ENCODE peak calls at places on chromosomes 1 and 21, in ten cellular contexts. One of them, this sample, is unnamed. For H3K4me1, the result is how much of the 10 kb centered on the place peaks cover.

GRCh38 chr1:26218906-26219494 is 15.0 kb upstream of the CEP85 start:
- DNase-seq in K562: no peak
- DNase-seq in psoas muscle: peak
- DNase-seq in left ventricle myocardium inferior: peak
- DNase-seq in colonic mucosa: no peak
- DNase-seq in neural progenitor cell: no peak
- DNase-seq in HCT116: no peak
- DNase-seq in heart left ventricle: peak
- DNase-seq in body of pancreas: peak
- DNase-seq in PC-3: no peak
- DNase-seq in this sample: no peak

GRCh38 chr1:170696591-170697337 is 32.8 kb downstream of the PRRX1 start:
- DNase-seq in K562: no peak
- DNase-seq in psoas muscle: no peak
- DNase-seq in left ventricle myocardium inferior: no peak
- DNase-seq in colonic mucosa: no peak
- DNase-seq in neural progenitor cell: no peak
- DNase-seq in HCT116: no peak
- DNase-seq in heart left ventricle: no peak
- DNase-seq in body of pancreas: no peak
- DNase-seq in PC-3: no peak
- DNase-seq in this sample: no peak

GRCh38 chr1:5796028-5796427 is 196.2 kb downstream of the NPHP4 start:
- DNase-seq in K562: no peak
- DNase-seq in psoas muscle: no peak
- DNase-seq in left ventricle myocardium inferior: no peak
- DNase-seq in colonic mucosa: no peak
- DNase-seq in neural progenitor cell: no peak
- DNase-seq in HCT116: no peak
- DNase-seq in heart left ventricle: no peak
- DNase-seq in body of pancreas: no peak
- DNase-seq in PC-3: no peak
- DNase-seq in this sample: no peak

GRCh38 chr1:192907545-192908243 is 98.9 kb downstream of the RGS2 start:
- DNase-seq in K562: no peak
- DNase-seq in psoas muscle: no peak
- DNase-seq in left ventricle myocardium inferior: no peak
- DNase-seq in colonic mucosa: no peak
- DNase-seq in neural progenitor cell: no peak
- DNase-seq in HCT116: no peak
- DNase-seq in heart left ventricle: no peak
- DNase-seq in body of pancreas: no peak
- DNase-seq in PC-3: no peak
- DNase-seq in this sample: peak

GRCh38 chr1:67987046-67987799 is 63.2 kb downstream of the DIRAS3 start:
- DNase-seq in K562: no peak
- DNase-seq in psoas muscle: no peak
- DNase-seq in left ventricle myocardium inferior: no peak
- DNase-seq in colonic mucosa: no peak
- DNase-seq in neural progenitor cell: no peak
- DNase-seq in HCT116: no peak
- DNase-seq in heart left ventricle: no peak
- DNase-seq in body of pancreas: no peak
- DNase-seq in PC-3: peak
- DNase-seq in this sample: peak

GRCh38 chr1:203871114-203871875 is 9.9 kb downstream of the SNRPE start:
- DNase-seq in K562: peak
- DNase-seq in psoas muscle: no peak
- DNase-seq in left ventricle myocardium inferior: no peak
- DNase-seq in colonic mucosa: peak
- DNase-seq in neural progenitor cell: peak
- DNase-seq in HCT116: peak
- DNase-seq in heart left ventricle: no peak
- DNase-seq in body of pancreas: peak
- DNase-seq in PC-3: peak
- DNase-seq in this sample: no peak

GRCh38 chr1:177571485-177572076 is 398.3 kb downstream of the SEC16B start:
- DNase-seq in K562: no peak
- DNase-seq in psoas muscle: no peak
- DNase-seq in left ventricle myocardium inferior: no peak
- DNase-seq in colonic mucosa: no peak
- DNase-seq in neural progenitor cell: no peak
- DNase-seq in HCT116: no peak
- DNase-seq in heart left ventricle: no peak
- DNase-seq in body of pancreas: peak
- DNase-seq in PC-3: no peak
- DNase-seq in this sample: no peak

GRCh38 chr1:210089848-210090247 is 142.7 kb upstream of the SERTAD4 start:
- DNase-seq in K562: no peak
- DNase-seq in psoas muscle: no peak
- DNase-seq in left ventricle myocardium inferior: no peak
- DNase-seq in colonic mucosa: no peak
- DNase-seq in neural progenitor cell: no peak
- DNase-seq in HCT116: peak
- DNase-seq in heart left ventricle: no peak
- DNase-seq in body of pancreas: no peak
- DNase-seq in PC-3: peak
- DNase-seq in this sample: no peak

GRCh38 chr1:161921990-161922389 is 101.7 kb downstream of the OLFML2B start:
- DNase-seq in K562: no peak
- DNase-seq in psoas muscle: no peak
- DNase-seq in left ventricle myocardium inferior: no peak
- DNase-seq in colonic mucosa: no peak
- DNase-seq in neural progenitor cell: no peak
- DNase-seq in HCT116: no peak
- DNase-seq in heart left ventricle: no peak
- DNase-seq in body of pancreas: no peak
- DNase-seq in PC-3: peak
- DNase-seq in this sample: no peak

GRCh38 chr1:61175976-61176375 is 93.6 kb downstream of the NFIA start:
- DNase-seq in K562: no peak
- DNase-seq in psoas muscle: no peak
- DNase-seq in left ventricle myocardium inferior: no peak
- DNase-seq in colonic mucosa: no peak
- DNase-seq in neural progenitor cell: no peak
- DNase-seq in HCT116: no peak
- DNase-seq in heart left ventricle: no peak
- DNase-seq in body of pancreas: no peak
- DNase-seq in PC-3: no peak
- DNase-seq in this sample: no peak

GRCh38 chr21:40393091-40393490 is 453.9 kb downstream of the DSCAM start:
- DNase-seq in K562: no peak
- DNase-seq in psoas muscle: no peak
- DNase-seq in left ventricle myocardium inferior: no peak
- DNase-seq in colonic mucosa: no peak
- DNase-seq in neural progenitor cell: no peak
- DNase-seq in HCT116: no peak
- DNase-seq in heart left ventricle: no peak
- DNase-seq in body of pancreas: no peak
- DNase-seq in PC-3: no peak
- DNase-seq in this sample: no peak

GRCh38 chr1:205451202-205451601 is 4.6 kb downstream of the BLACAT1 start:
- DNase-seq in K562: no peak
- DNase-seq in psoas muscle: no peak
- DNase-seq in left ventricle myocardium inferior: no peak
- DNase-seq in colonic mucosa: no peak
- DNase-seq in neural progenitor cell: peak
- DNase-seq in HCT116: no peak
- DNase-seq in heart left ventricle: no peak
- DNase-seq in body of pancreas: no peak
- DNase-seq in PC-3: no peak
- DNase-seq in this sample: peak
- H3K27ac ChIP-seq in K562: no peak
- H3K27ac ChIP-seq in psoas muscle: no peak
- H3K27ac ChIP-seq in left ventricle myocardium inferior: no peak
- H3K27ac ChIP-seq in colonic mucosa: no peak
- H3K27ac ChIP-seq in neural progenitor cell: peak
- H3K27ac ChIP-seq in HCT116: peak
- H3K27ac ChIP-seq in heart left ventricle: no peak
- H3K27ac ChIP-seq in body of pancreas: no peak
- H3K27ac ChIP-seq in PC-3: peak
- H3K27ac ChIP-seq in this sample: peak

DNA sequence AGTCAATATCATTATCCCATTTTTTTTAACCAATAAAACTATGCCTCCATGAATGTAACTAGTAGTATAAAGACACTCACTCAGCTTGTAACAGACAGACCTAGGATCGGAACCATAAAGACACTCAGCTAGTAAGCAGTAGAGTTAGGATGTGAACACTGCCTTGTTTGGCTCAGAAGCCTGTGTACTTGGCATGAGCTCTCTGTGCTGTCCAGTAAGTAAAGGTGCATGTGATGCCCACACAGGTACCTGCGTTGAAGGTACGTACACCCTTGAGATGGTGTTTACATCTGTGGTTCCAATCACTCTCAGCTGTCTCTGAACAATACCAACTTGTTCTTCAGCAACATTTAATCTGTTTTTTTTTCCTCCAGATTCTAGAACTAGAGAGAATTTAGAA is 252.1 kb upstream of the SGIP1 start:
- DNase-seq in K562: no peak
- DNase-seq in psoas muscle: no peak
- DNase-seq in left ventricle myocardium inferior: no peak
- DNase-seq in colonic mucosa: no peak
- DNase-seq in neural progenitor cell: no peak
- DNase-seq in HCT116: no peak
- DNase-seq in heart left ventricle: no peak
- DNase-seq in body of pancreas: no peak
- DNase-seq in PC-3: no peak
- DNase-seq in this sample: no peak
- H3K4me1 ChIP-seq in K562: under half
- H3K4me1 ChIP-seq in psoas muscle: under half
- H3K4me1 ChIP-seq in left ventricle myocardium inferior: under half
- H3K4me1 ChIP-seq in colonic mucosa: under half
- H3K4me1 ChIP-seq in neural progenitor cell: under half
- H3K4me1 ChIP-seq in HCT116: under half
- H3K4me1 ChIP-seq in heart left ventricle: under half
- H3K4me1 ChIP-seq in body of pancreas: under half
- H3K4me1 ChIP-seq in PC-3: under half
- H3K4me1 ChIP-seq in this sample: under half

GRCh38 chr1:55129194-55129728 is 85.9 kb downstream of the USP24 start:
- DNase-seq in K562: no peak
- DNase-seq in psoas muscle: no peak
- DNase-seq in left ventricle myocardium inferior: no peak
- DNase-seq in colonic mucosa: no peak
- DNase-seq in neural progenitor cell: no peak
- DNase-seq in HCT116: no peak
- DNase-seq in heart left ventricle: no peak
- DNase-seq in body of pancreas: peak
- DNase-seq in PC-3: peak
- DNase-seq in this sample: no peak

GRCh38 chr1:55127827-55128343 is 87.3 kb downstream of the USP24 start:
- DNase-seq in K562: no peak
- DNase-seq in psoas muscle: no peak
- DNase-seq in left ventricle myocardium inferior: no peak
- DNase-seq in colonic mucosa: no peak
- DNase-seq in neural progenitor cell: no peak
- DNase-seq in HCT116: no peak
- DNase-seq in heart left ventricle: no peak
- DNase-seq in body of pancreas: no peak
- DNase-seq in PC-3: peak
- DNase-seq in this sample: no peak

GRCh38 chr1:55131218-55131617 is 83.9 kb downstream of the USP24 start:
- DNase-seq in K562: no peak
- DNase-seq in psoas muscle: no peak
- DNase-seq in left ventricle myocardium inferior: no peak
- DNase-seq in colonic mucosa: no peak
- DNase-seq in neural progenitor cell: no peak
- DNase-seq in HCT116: no peak
- DNase-seq in heart left ventricle: no peak
- DNase-seq in body of pancreas: no peak
- DNase-seq in PC-3: no peak
- DNase-seq in this sample: no peak

GRCh38 chr1:55131801-55132200 is 83.4 kb downstream of the USP24 start:
- DNase-seq in K562: no peak
- DNase-seq in psoas muscle: no peak
- DNase-seq in left ventricle myocardium inferior: no peak
- DNase-seq in colonic mucosa: no peak
- DNase-seq in neural progenitor cell: no peak
- DNase-seq in HCT116: no peak
- DNase-seq in heart left ventricle: no peak
- DNase-seq in body of pancreas: no peak
- DNase-seq in PC-3: peak
- DNase-seq in this sample: no peak

DNA sequence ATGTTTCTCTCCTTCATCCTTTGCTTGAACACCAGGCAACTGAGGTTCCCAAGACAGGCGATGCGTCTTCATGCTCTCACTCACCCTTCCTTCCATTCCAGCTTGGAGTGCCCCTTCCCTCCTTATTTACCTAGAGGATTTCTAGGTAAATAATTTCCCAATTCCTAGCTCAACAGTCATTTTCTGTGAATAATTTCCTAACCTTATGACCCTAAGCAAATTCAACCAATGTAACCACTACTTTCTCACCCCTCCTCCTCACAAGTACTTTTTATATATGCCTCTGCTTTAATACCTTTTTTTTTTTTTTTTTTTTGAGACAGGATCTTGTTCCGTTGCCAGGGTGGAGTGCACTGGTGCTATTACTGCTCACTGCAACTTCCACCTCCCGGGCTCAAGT is 86.7 kb downstream of the USP24 start:
- DNase-seq in K562: no peak
- DNase-seq in psoas muscle: no peak
- DNase-seq in left ventricle myocardium inferior: no peak
- DNase-seq in colonic mucosa: no peak
- DNase-seq in neural progenitor cell: no peak
- DNase-seq in HCT116: no peak
- DNase-seq in heart left ventricle: no peak
- DNase-seq in body of pancreas: no peak
- DNase-seq in PC-3: peak
- DNase-seq in this sample: no peak
- H3K27ac ChIP-seq in K562: no peak
- H3K27ac ChIP-seq in psoas muscle: no peak
- H3K27ac ChIP-seq in left ventricle myocardium inferior: no peak
- H3K27ac ChIP-seq in colonic mucosa: no peak
- H3K27ac ChIP-seq in neural progenitor cell: no peak
- H3K27ac ChIP-seq in HCT116: no peak
- H3K27ac ChIP-seq in heart left ventricle: no peak
- H3K27ac ChIP-seq in body of pancreas: no peak
- H3K27ac ChIP-seq in PC-3: peak
- H3K27ac ChIP-seq in this sample: no peak

DNA sequence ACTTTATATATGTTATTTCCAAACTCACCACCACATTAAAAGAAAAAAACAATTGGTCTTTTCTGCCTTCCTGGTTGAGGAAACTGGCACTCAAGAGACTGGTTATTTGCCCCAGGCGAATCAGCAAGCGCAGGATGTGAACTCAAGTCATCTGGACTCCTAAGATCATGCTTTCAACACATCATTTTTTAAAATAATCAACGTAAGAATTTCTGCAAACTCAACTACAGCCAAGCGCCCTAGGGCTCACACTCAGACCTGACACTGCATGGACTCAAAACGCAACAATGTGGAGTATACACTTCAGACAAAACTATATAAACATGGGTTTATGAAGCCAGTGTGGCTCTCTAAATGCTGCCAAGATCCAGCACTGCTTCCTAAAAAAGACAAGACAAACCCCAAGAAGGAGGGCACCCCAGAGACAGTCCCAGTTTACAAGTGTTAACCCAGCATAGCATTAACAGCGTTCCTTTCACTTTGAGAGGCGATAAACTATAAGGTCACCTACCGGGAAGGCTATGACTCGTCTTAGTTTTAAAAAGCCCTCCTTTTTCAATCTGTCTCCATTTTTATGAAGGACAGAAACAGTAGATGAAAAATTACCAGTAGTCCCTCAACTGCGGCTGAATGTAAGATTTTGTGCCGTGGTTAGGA is 54.9 kb downstream of the SIPA1L2 start:
- DNase-seq in K562: no peak
- DNase-seq in psoas muscle: no peak
- DNase-seq in left ventricle myocardium inferior: no peak
- DNase-seq in colonic mucosa: no peak
- DNase-seq in neural progenitor cell: no peak
- DNase-seq in HCT116: no peak
- DNase-seq in heart left ventricle: no peak
- DNase-seq in body of pancreas: no peak
- DNase-seq in PC-3: peak
- DNase-seq in this sample: peak
- H3K4me1 ChIP-seq in K562: under half
- H3K4me1 ChIP-seq in psoas muscle: under half
- H3K4me1 ChIP-seq in left ventricle myocardium inferior: half or more
- H3K4me1 ChIP-seq in colonic mucosa: under half
- H3K4me1 ChIP-seq in neural progenitor cell: under half
- H3K4me1 ChIP-seq in HCT116: under half
- H3K4me1 ChIP-seq in heart left ventricle: under half
- H3K4me1 ChIP-seq in body of pancreas: under half
- H3K4me1 ChIP-seq in PC-3: under half
- H3K4me1 ChIP-seq in this sample: under half